ENCODE peak calls at places on chromosome 4, in five cellular contexts. S is choroid plexus epithelial cell, T is AG09319, U is WTC11, V is GM13976. D is an unnamed sample.

GRCh38 chr4:21366312-21366711 is 582.3 kb downstream of the KCNIP4 start:
- DNase-seq in S (peak; percentile 1), V (no peak), U (no peak), T (no peak), D (no peak)

GRCh38 chr4:77007358-77008230 is 58.0 kb downstream of the SEPTIN11 start:
- DNase-seq in V (no peak), T (no peak), S (peak; percentile 91), U (no peak), D (no peak)

GRCh38 chr4:136690363-136690762 is 841.9 kb downstream of the PCDH18 start:
- DNase-seq in S (no peak), U (no peak), V (no peak), T (no peak), D (no peak)

GRCh38 chr4:41712413-41712812 is 36.1 kb downstream of the PHOX2B start:
- DNase-seq in S (no peak), U (no peak), T (no peak), V (no peak), D (no peak)

GRCh38 chr4:76589872-76590846 is 155.1 kb downstream of the SHROOM3 start:
- DNase-seq in S (peak; percentile 98), U (peak; percentile 88), T (peak; percentile 77), V (no peak), D (peak; percentile 86)

GRCh38 chr4:5758741-5759140 is 47.7 kb downstream of the EVC start:
- DNase-seq in T (peak; percentile 83), V (no peak), U (no peak), S (peak; percentile 98), D (peak; percentile 94)

GRCh38 chr4:38753021-38753806 is 29.6 kb downstream of the TLR10 start:
- DNase-seq in S (peak; percentile 99), U (peak; percentile 88), T (peak; percentile 96), V (no peak), D (peak; percentile 84)

GRCh38 chr4:181685911-181686310 is 557.3 kb upstream of the TENM3 start:
- DNase-seq in S (peak; percentile 90), V (no peak), T (no peak), U (no peak), D (no peak)

GRCh38 chr4:74884282-74884681 is 48.6 kb upstream of the PARM1 start:
- DNase-seq in T (no peak), U (no peak), S (no peak), V (no peak), D (no peak)

DNA sequence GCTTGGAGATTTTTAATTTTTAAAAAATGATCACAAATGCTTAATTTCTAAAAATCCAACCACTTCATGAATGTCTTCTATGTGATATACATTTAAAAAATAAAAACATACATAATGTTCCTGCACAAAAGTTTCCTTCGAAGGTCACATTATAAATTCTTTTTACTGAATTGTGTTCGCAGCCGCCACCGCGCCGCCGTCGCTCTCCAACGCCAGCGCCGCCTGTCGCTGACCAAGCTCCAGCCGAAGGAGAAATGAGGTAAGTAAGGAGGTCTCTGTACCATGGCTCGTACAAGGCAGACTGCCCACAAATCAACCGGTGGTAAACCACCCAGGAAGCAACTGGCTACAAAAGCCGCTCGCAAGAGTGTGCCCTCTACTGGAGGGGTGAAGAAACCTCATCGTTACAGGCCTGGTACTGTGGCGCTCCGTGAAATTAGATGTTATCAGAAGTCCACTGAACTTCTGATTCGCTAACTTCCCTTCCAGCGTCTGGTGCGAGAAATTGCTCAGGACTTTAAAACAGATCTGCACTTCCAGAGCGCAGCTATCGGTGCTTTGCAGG is 48.8 kb upstream of the NEUROG2 start:
- DNase-seq in U (peak; percentile 31), V (no peak), S (no peak), T (no peak), D (no peak)
- TF ChIP-seq CTCF in U (peak; percentile 39), V (no peak), S (no peak), T (no peak), D (no peak)

GRCh38 chr4:99998062-99998880 is 48.2 kb upstream of the H2AZ1 start:
- DNase-seq in V (peak; percentile 25), S (peak; percentile 68), U (no peak), T (peak; percentile 7), D (no peak)
- TF ChIP-seq CTCF in V (peak; percentile 13), S (peak; percentile 43), U (no peak), T (peak; percentile 46), D (peak; percentile 56)

DNA sequence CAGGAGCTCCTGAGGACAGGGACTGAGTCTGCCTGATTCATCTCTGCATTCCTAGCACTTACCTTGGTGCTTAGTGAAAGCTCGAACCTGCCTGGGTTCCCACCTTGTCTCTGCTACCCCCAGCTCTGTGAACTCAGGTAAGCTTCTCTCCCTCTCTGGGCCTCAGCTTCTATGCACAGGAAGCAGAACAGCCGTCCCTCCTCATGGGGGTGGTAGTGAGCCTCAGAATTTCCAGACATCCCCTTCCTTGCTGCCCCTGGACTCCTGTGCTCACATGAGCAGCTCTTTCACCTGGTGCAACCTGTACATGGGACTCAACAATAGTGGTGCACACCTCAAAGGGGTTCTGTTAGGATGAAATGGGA is 50.8 kb downstream of the HTRA3 start:
- DNase-seq in U (peak; percentile 56), V (no peak), S (peak; percentile 35), T (no peak), D (no peak)
- TF ChIP-seq CTCF in U (peak; percentile 30), V (no peak), S (peak; percentile 58), T (no peak), D (peak; percentile 46)

DNA sequence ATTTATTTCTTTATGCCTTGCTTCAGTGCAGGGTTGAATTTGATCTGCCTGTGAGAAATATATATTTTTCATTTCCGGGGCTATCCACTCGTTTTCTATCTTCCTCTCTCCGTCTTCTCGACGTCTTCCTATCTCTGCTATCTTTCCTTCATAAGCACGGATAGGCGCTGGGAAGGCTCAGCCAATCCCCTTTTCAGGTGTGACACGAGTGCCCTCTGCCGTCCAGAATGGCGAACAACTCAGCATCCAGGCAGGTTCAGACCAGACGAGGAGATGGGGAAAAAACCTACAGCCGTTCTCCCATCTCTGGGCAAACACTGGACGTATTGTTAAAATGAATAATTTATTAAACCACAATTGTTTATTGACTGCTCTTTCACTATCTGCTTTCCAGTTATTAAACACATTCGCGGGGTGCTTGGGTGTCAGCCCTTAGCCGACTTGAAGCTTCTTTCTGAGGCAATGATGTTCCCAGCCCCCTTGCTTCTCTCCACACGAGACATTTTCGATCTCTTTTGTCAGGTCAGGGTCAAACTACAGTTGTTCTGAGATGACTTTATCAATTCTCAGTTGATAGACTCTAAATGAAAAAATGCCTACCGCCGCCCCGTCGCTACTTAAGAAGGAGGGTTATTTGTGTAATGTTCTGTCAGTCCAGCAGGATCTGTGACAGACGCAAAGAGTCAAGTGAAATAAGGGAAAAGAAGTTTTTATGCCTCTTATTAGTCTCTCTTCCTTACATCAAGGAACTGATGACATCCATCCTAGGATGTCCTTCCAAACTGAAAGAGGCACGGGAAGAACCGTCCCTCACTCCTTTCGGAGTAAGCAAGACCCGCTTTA is 96.3 kb upstream of the NOCT start:
- DNase-seq in V (peak; percentile 44), S (peak; percentile 89), T (peak; percentile 23), U (peak; percentile 77), D (no peak)
- TF ChIP-seq CTCF in V (no peak), S (peak; percentile 89), T (peak; percentile 79), U (no peak), D (peak; percentile 86)

DNA sequence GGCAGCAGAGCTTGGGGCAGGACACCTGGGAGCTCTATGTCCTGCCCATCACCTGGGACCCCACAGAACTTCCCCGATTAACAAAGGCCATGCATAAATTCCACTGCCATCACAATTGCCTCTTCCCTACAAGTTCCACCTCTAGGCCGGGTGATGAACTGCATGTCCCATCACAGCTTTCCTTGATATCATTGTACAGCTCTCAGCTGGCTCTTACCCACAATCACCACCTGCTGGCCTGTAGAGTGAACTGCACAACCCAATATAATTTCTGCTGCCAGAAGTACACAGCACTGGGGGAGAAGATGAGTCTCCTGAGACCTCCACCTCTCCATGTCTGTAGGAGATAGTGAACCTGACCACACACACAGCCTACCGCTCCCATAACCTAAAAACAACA is 285.0 kb upstream of the AADAT start:
- DNase-seq in T (no peak), U (peak; percentile 64), V (peak; percentile 45), S (peak; percentile 67), D (no peak)
- TF ChIP-seq CTCF in T (no peak), U (peak; percentile 82), V (peak; percentile 37), S (peak; percentile 75), D (peak; percentile 71)

GRCh38 chr4:129218355-129218754 is 122.4 kb downstream of the C4orf33 start:
- DNase-seq in S (peak; percentile 52), U (no peak), V (no peak), T (no peak), D (peak; percentile 39)
- TF ChIP-seq CTCF in S (peak; percentile 28), U (no peak), V (no peak), T (no peak), D (peak; percentile 76)

DNA sequence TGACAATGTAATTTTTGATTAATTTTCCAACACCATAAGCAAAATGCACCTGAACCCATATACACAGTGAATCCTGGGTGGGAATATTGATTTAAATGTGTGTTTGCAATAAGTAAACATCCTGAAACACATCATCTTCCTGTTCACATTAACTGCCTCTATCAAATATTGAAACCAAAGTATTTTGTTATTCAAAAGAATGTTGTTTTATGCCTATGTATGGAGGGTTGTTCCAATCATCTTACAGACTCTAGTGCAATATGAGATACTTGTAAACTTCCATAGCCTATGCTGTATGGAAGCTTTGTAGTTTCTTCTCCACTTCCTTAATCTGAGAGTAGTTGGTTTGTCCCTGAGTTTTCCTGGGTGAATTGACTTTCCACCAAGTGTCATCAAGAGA is 105.4 kb upstream of the SLC7A11 start:
- DNase-seq in S (no peak), U (no peak), T (no peak), V (no peak), D (no peak)
- TF ChIP-seq CTCF in S (no peak), U (no peak), T (no peak), V (no peak), D (no peak)

GRCh38 chr4:170026253-170026991 is at the start of gene MFAP3L:
- DNase-seq in U (peak; percentile 88), S (peak; percentile 93), T (peak; percentile 78), V (peak; percentile 91), D (no peak)
- TF ChIP-seq CTCF in U (no peak), S (no peak), T (no peak), V (no peak), D (no peak)